ENCODE peak calls at places on chromosome 19, in six cellular contexts. H, G, Z, O, W and P are unnamed samples.

GRCh38 chr19:897442-898039 is 4.3 kb downstream of the RNU6-9 start:
- DNase-seq in Z (no peak), W (no peak), H (no peak), G (no peak), O (no peak), P (no peak)

GRCh38 chr19:51479531-51480331 is 1.4 kb downstream of the CEACAM18 start:
- DNase-seq in H (no peak), G (no peak), O (no peak), W (no peak), Z (no peak), P (no peak)

GRCh38 chr19:39407394-39407643 is 672 bp downstream of the ZFP36 start:
- DNase-seq in Z (no peak), W (no peak), O (no peak), H (no peak), G (no peak), P (no peak)

GRCh38 chr19:51607920-51608562 is 22.2 kb downstream of the SIGLEC5 start:
- DNase-seq in Z (peak), H (peak), G (peak), W (peak), O (peak), P (peak)

GRCh38 chr19:18867199-18867598 is 28.8 kb downstream of the CERS1 start:
- DNase-seq in G (no peak), Z (no peak), O (no peak), H (no peak), W (no peak), P (no peak)

GRCh38 chr19:18674616-18675015 is 8.9 kb upstream of the CRTC1 start:
- DNase-seq in Z (peak), O (peak), H (no peak), W (no peak), G (no peak), P (peak)

GRCh38 chr19:48896191-48896720 is 2.3 kb downstream of the TULP2 start:
- DNase-seq in O (no peak), G (peak), H (peak), Z (peak), W (peak), P (peak)

GRCh38 chr19:50325310-50326100 is 3.7 kb downstream of the KCNC3 start:
- DNase-seq in Z (peak), W (peak), H (no peak), G (peak), O (peak), P (peak)

GRCh38 chr19:43735957-43736356 is 18.8 kb downstream of the SMG9 start:
- DNase-seq in Z (no peak), W (no peak), H (no peak), G (no peak), O (peak), P (no peak)

GRCh38 chr19:21352830-21353229 is 6.0 kb upstream of the ZNF738 start:
- DNase-seq in G (no peak), W (no peak), O (no peak), H (no peak), Z (no peak), P (no peak)

GRCh38 chr19:23991170-23991569 is 76.5 kb downstream of the ZNF726 start:
- DNase-seq in H (no peak), O (no peak), Z (no peak), G (no peak), W (peak), P (no peak)

GRCh38 chr19:39969266-39969665 is 1.7 kb upstream of the PSMC4 start:
- DNase-seq in H (no peak), O (peak), G (no peak), W (no peak), Z (no peak), P (no peak)

GRCh38 chr19:18493440-18494266 is 28.2 kb downstream of the ELL start:
- DNase-seq in Z (no peak), W (no peak), H (no peak), G (peak), O (no peak), P (no peak)

GRCh38 chr19:20664917-20665781 is 3.8 kb upstream of the ZNF626 start:
- DNase-seq in O (no peak), G (peak), Z (no peak), W (no peak), H (no peak), P (peak)

GRCh38 chr19:51289635-51290034 is 21.8 kb upstream of the IGLON5 start:
- DNase-seq in W (no peak), H (no peak), Z (no peak), G (no peak), O (no peak), P (no peak)

GRCh38 chr19:29533578-29534544 is 8.1 kb downstream of the VSTM2B start:
- DNase-seq in H (no peak), G (no peak), O (no peak), Z (no peak), W (no peak), P (peak)

GRCh38 chr19:49094505-49095482 is 9.5 kb downstream of the SNRNP70 start:
- DNase-seq in H (no peak), O (no peak), W (no peak), G (no peak), Z (no peak), P (peak)

GRCh38 chr19:18499055-18499775 is 22.7 kb downstream of the ELL start:
- DNase-seq in Z (no peak), W (no peak), H (no peak), O (no peak), G (no peak), P (no peak)

GRCh38 chr19:55118401-55118991 is 1.1 kb upstream of the PPP1R12C start:
- DNase-seq in G (peak), O (no peak), W (peak), H (no peak), Z (peak), P (peak)

GRCh38 chr19:18399008-18399407 is 1.6 kb upstream of the LRRC25 start:
- DNase-seq in H (no peak), O (peak), W (peak), G (no peak), Z (peak), P (peak)

GRCh38 chr19:18157465-18158063 is 4.6 kb downstream of the PIK3R2 start:
- DNase-seq in G (peak), W (no peak), H (no peak), O (no peak), Z (no peak), P (no peak)

GRCh38 chr19:8363803-8364771 is at the start of gene ANGPTL4:
- DNase-seq in W (peak), G (peak), H (peak), Z (peak), O (peak), P (peak)

GRCh38 chr19:49150106-49150943 is 4.9 kb downstream of the HRC start:
- DNase-seq in W (peak), G (peak), Z (peak), O (peak), H (peak), P (peak)

GRCh38 chr19:49637865-49638350 is 2.0 kb downstream of the RRAS start:
- DNase-seq in G (peak), H (peak), O (peak), W (peak), Z (peak), P (peak)

GRCh38 chr19:20423381-20424207 is 142.0 kb downstream of the ZNF737 start:
- DNase-seq in Z (peak), H (peak), W (peak), O (peak), G (peak), P (peak)

GRCh38 chr19:51123381-51124186 is 1.1 kb upstream of the SIGLEC9 start:
- DNase-seq in H (no peak), W (peak), G (peak), Z (peak), O (no peak), P (no peak)

GRCh38 chr19:18253716-18254115 is 20.5 kb downstream of the IQCN start:
- DNase-seq in W (peak), Z (peak), O (no peak), H (no peak), G (no peak), P (no peak)

GRCh38 chr19:15562861-15563260 is 52.2 kb upstream of the CYP4F8 start:
- DNase-seq in H (no peak), O (peak), Z (no peak), G (no peak), W (peak), P (no peak)

GRCh38 chr19:7505288-7505681 is 10.6 kb upstream of the ZNF358 start:
- DNase-seq in Z (peak), G (no peak), O (no peak), H (no peak), W (peak), P (no peak)

GRCh38 chr19:38211206-38211605 is 12.8 kb downstream of the DPF1 start:
- DNase-seq in H (no peak), O (no peak), Z (no peak), G (peak), W (no peak), P (no peak)

GRCh38 chr19:6475321-6476108 is 6.1 kb downstream of the DENND1C start:
- DNase-seq in W (no peak), O (no peak), H (no peak), Z (no peak), G (no peak), P (no peak)

GRCh38 chr19:2041686-2042484 is 9.2 kb downstream of the MKNK2 start:
- DNase-seq in W (peak), O (peak), G (peak), H (peak), Z (peak), P (peak)

GRCh38 chr19:58227964-58228583 is 640 bp upstream of the ZNF544 start:
- DNase-seq in W (peak), G (no peak), H (no peak), Z (no peak), O (no peak), P (no peak)

GRCh38 chr19:409006-409514 is at the start of gene C2CD4C:
- DNase-seq in O (no peak), G (peak), Z (no peak), H (peak), W (peak), P (no peak)

GRCh38 chr19:1070576-1070930 is 3.6 kb downstream of the ARHGAP45 start:
- DNase-seq in O (no peak), H (no peak), Z (no peak), W (no peak), G (no peak), P (no peak)

GRCh38 chr19:29323972-29324680 is 111.2 kb upstream of the UQCRFS1 start:
- DNase-seq in O (no peak), G (no peak), H (no peak), W (no peak), Z (no peak), P (no peak)

GRCh38 chr19:6260912-6261636 is 18.7 kb downstream of the MLLT1 start:
- DNase-seq in G (peak), O (peak), H (no peak), W (peak), Z (no peak), P (no peak)

GRCh38 chr19:54682306-54682705 is 19.5 kb downstream of the LILRB4 start:
- DNase-seq in O (no peak), W (no peak), Z (no peak), G (no peak), H (no peak), P (no peak)

GRCh38 chr19:19523177-19523576 is 5.5 kb upstream of the YJEFN3 start:
- DNase-seq in H (no peak), G (no peak), O (no peak), Z (no peak), W (no peak), P (no peak)

DNA sequence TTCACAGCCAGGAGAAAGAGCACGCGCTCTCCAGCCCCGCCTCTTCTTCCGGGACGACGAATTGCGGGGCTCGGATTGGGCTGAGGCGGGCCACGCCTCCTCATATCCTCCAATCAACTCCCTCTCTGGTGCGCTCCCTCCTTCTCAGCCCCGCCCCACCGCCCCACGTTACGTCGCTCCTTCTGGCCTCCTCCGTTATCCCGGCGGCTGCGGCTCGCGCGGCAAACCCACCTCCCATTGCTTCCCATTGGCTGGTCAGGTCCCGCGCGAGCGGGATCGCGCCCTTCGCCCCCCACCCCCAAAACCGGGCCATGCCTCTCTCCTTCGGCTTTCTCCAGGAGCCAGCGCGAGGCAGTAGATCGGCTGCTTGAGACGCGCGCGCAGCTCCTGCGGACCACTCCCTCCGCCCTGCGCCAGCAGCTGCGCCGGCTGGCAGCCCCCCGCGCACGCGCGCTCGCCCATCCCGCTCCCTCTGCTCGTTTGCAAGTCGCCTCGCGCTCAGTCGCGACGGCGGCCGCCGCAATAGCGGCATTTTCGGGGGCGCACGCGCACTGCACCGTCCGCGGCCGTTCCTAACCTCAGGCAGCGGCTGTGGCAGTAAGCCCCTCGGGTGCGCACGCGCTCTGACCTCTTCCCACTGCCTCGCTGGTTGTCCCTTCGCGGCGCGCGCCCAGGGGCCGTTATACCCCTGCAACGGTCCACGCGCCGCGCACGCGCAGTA is 512 bp upstream of the ARHGAP35 start:
- DNase-seq in O (peak), W (peak), G (peak), H (peak), Z (peak), P (peak)
- TF ChIP-seq CTCF in O (no peak), W (no peak), G (peak), H (peak), Z (no peak), P (no peak)

GRCh38 chr19:10332965-10333757 is at the start of gene RAVER1:
- DNase-seq in W (peak), G (peak), O (peak), H (peak), Z (peak), P (peak)
- TF ChIP-seq POLR2A in W (peak), G (peak), O (peak), H (peak), Z (peak), P (no peak)

GRCh38 chr19:4375164-4375619 is 25.2 kb downstream of the SH3GL1 start:
- DNase-seq in W (peak), H (no peak), Z (peak), O (no peak), G (no peak), P (peak)
- H3K27ac ChIP-seq in W (peak), H (peak), Z (peak), O (peak), G (peak), P (peak)

GRCh38 chr19:42098781-42099180 is 22.8 kb downstream of the ZNF574 start:
- DNase-seq in G (no peak), W (peak), O (no peak), H (no peak), Z (no peak), P (no peak)
- TF ChIP-seq CTCF in G (no peak), W (no peak), O (no peak), H (no peak), Z (no peak), P (no peak)

DNA sequence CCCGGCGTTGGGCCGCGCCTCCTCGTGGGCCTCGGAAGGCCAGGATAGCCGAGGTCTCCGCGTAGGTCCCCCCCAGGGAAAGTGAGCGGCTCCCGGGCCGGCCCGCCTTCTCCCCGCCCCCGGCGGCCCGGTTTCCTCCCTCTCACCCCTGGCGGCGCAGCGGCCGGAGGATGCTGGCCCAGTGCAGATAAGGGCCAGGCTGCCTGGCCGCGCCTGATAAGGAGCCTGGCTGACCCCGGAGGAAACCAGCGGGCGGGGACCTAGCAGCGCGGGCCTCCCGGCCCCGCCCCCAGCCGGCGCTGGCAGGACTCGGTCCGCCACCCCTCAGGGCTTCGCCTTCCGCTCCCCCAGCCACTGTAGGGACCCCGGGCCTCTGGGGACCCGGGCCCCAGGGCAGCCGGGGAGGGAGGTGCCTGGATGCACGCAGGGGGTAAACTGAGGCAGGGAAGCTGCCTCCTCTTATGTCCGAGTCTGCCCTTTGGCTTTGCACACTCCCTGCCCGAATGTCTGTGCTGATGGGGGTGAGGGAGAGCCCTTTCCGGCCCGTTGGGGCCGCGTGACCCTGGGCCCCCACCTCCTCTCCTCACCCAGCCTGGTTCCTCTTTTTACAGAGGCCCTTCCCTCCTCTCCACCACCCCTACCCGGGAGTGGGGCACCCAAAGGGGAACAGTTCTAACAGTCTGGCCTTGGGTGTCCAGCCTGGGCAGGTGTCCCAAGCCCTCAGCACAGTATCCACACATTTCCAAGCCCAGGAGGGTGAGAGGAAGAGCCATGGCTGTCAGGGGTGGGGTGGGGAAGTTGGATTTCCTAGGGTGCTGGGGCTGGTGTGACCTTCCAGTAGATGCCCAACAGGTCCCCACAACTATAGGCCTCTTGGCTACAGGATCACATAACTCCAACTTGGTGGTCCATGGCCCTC is at the start of gene LYL1:
- DNase-seq in W (peak), H (no peak), Z (peak), G (peak), O (no peak), P (peak)
- TF ChIP-seq POLR2A in W (peak), H (no peak), Z (peak), G (no peak), O (no peak), P (peak)

GRCh38 chr19:56141416-56141992 is 417 bp downstream of the ZNF444 start:
- DNase-seq in H (no peak), W (peak), Z (peak), O (no peak), G (peak), P (no peak)
- H3K27ac ChIP-seq in H (peak), W (peak), Z (peak), O (peak), G (peak), P (peak)

GRCh38 chr19:47414469-47414868 is 4.9 kb downstream of the MEIS3 start:
- DNase-seq in O (no peak), W (no peak), Z (no peak), G (no peak), H (no peak), P (no peak)
- TF ChIP-seq CTCF in O (no peak), W (peak), Z (no peak), G (no peak), H (no peak), P (no peak)